ENCODE peak calls at places on chromosomes 6 and 20, in four cellular contexts. L is activated T-cell treated with anti-CD3 and anti-CD28 coated beads for 1 hour, O is kidney tubule cell, B is T-cell. W is an unnamed sample.

GRCh38 chr6:140043762-140044378 is 669.4 kb upstream of the CITED2 start:
- DNase-seq in L (no peak), B (no peak), O (peak; percentile 67), W (no peak)

GRCh38 chr6:144582939-144583613 is 297.9 kb downstream of the UTRN start:
- DNase-seq in B (peak; percentile 40), L (no peak), O (peak; percentile 31), W (peak; percentile 33)

GRCh38 chr6:136677822-136678221 is 114.5 kb downstream of the MAP3K5 start:
- DNase-seq in L (no peak), O (peak; percentile 70), B (no peak), W (no peak)

GRCh38 chr6:6841571-6841970 is 253.1 kb downstream of the LY86 start:
- DNase-seq in B (no peak), L (no peak), O (no peak), W (no peak)

GRCh38 chr6:118451839-118452238 is 96.3 kb upstream of the PLN start:
- DNase-seq in L (no peak), O (no peak), B (no peak), W (no peak)

GRCh38 chr6:28011716-28012115 is 54.7 kb downstream of the OR2B6 start:
- DNase-seq in L (no peak), O (peak; percentile 89), B (no peak), W (no peak)

GRCh38 chr6:163533443-163533842 is 118.9 kb downstream of the QKI start:
- DNase-seq in B (no peak), L (no peak), O (peak; percentile 69), W (no peak)

GRCh38 chr6:18422136-18422535 is 35.0 kb downstream of the RNF144B start:
- DNase-seq in O (no peak), B (no peak), L (no peak), W (no peak)

GRCh38 chr6:125019281-125019680 is 57.0 kb downstream of the RNF217 start:
- DNase-seq in L (no peak), O (no peak), B (no peak), W (no peak)

GRCh38 chr6:3205913-3206312 is 21.5 kb downstream of the TUBB2B start:
- DNase-seq in O (peak; percentile 57), B (no peak), L (no peak), W (no peak)

GRCh38 chr6:44049163-44049988 is 77.9 kb downstream of the MRPL14 start:
- DNase-seq in B (no peak), O (no peak), L (no peak), W (no peak)

GRCh38 chr6:33856655-33857054 is 52.9 kb upstream of the MLN start:
- DNase-seq in L (peak; percentile 40), B (peak; percentile 72), O (no peak), W (peak; percentile 27)

GRCh38 chr20:32019563-32020463 is 9.6 kb downstream of the CCM2L start:
- DNase-seq in B (no peak), O (no peak), L (no peak), W (no peak)

GRCh38 chr6:137165375-137166246 is 7.8 kb downstream of the IL22RA2 start:
- DNase-seq in B (peak; percentile 26), L (no peak), O (no peak), W (peak; percentile 38)

GRCh38 chr20:61364147-61364546 is 112.1 kb downstream of the CDH4 start:
- DNase-seq in L (no peak), B (no peak), O (no peak), W (no peak)

GRCh38 chr20:13425401-13425800 is 204.3 kb downstream of the ISM1 start:
- DNase-seq in L (no peak), B (no peak), O (no peak), W (no peak)

GRCh38 chr6:70108230-70108629 is 194.7 kb downstream of the COL9A1 start:
- DNase-seq in O (peak; percentile 51), L (no peak), B (no peak), W (peak; percentile 60)

GRCh38 chr6:13013681-13014550 is 297.3 kb downstream of the PHACTR1 start:
- DNase-seq in B (no peak), L (no peak), O (no peak), W (no peak)

GRCh38 chr20:41344477-41344876 is 3.9 kb downstream of the LPIN3 start:
- DNase-seq in B (no peak), O (no peak), L (no peak), W (no peak)

GRCh38 chr20:48697845-48698491 is 129.8 kb downstream of the PREX1 start:
- DNase-seq in O (peak; percentile 85), B (no peak), L (no peak), W (no peak)

GRCh38 chr6:3031857-3032256 is 32.2 kb downstream of the NQO2 start:
- DNase-seq in O (no peak), L (no peak), B (no peak), W (no peak)

GRCh38 chr20:63083831-63084562 is 77.2 kb upstream of the BHLHE23 start:
- DNase-seq in B (no peak), L (no peak), O (no peak), W (no peak)

GRCh38 chr6:151060096-151060741 is 179.5 kb upstream of the AKAP12 start:
- DNase-seq in L (no peak), O (peak; percentile 97), B (no peak), W (no peak)

GRCh38 chr20:64129146-64129782 is 21.9 kb upstream of the NPBWR2 start:
- DNase-seq in O (no peak), L (no peak), B (no peak), W (no peak)

W was measured in memory B cell.